ENCODE peak calls at places on chromosomes 3 and 15, in four cellular contexts. I is fibroblast of villous mesenchyme, N is GM12865, B is transverse colon. U is an unnamed sample.

GRCh38 chr3:184734903-184735630 is 23.2 kb upstream of the MAGEF1 start:
- DNase-seq in N (no peak), I (no peak), B (no peak), U (no peak)

GRCh38 chr15:45184562-45185041 is 3.2 kb downstream of the SHF start:
- DNase-seq in I (no peak), B (no peak), N (no peak), U (no peak)

GRCh38 chr3:82329300-82329699 is 567.9 kb upstream of the GBE1 start:
- DNase-seq in I (no peak), B (no peak), N (no peak), U (no peak)

GRCh38 chr3:142152349-142152748 is 3.0 kb upstream of the TFDP2 start:
- DNase-seq in B (no peak), I (no peak), N (no peak), U (no peak)

GRCh38 chr15:66876423-66876730 is 174.3 kb downstream of the SMAD6 start:
- DNase-seq in B (no peak), I (no peak), N (no peak), U (no peak)

GRCh38 chr3:144407290-144407689 is 435.7 kb downstream of the DIPK2A start:
- DNase-seq in N (no peak), B (no peak), I (no peak), U (no peak)

GRCh38 chr3:54353547-54354339 is 231.4 kb downstream of the CACNA2D3 start:
- DNase-seq in I (no peak), B (no peak), N (no peak), U (no peak)

GRCh38 chr3:39383913-39384664 is 919 bp downstream of the SLC25A38 start:
- DNase-seq in N (peak), B (peak), I (peak), U (peak)

GRCh38 chr3:127848131-127849129 is 26.1 kb upstream of the MGLL start:
- DNase-seq in I (peak), B (no peak), N (no peak), U (peak)

GRCh38 chr15:43361313-43361903 is 9.4 kb downstream of the ZSCAN29 start:
- DNase-seq in B (no peak), N (no peak), I (no peak), U (peak)

GRCh38 chr3:98954806-98955205 is 53.3 kb upstream of the DCBLD2 start:
- DNase-seq in I (no peak), N (no peak), B (no peak), U (no peak)

GRCh38 chr3:170524072-170524471 is 61.8 kb downstream of the SLC7A14 start:
- DNase-seq in B (no peak), I (no peak), N (no peak), U (peak)